ENCODE peak calls at places on chromosomes 11 and 22, in eight cellular contexts. L is heart right ventricle; H is IMR-90; J is naive thymus-derived CD4-positive, alpha-beta T cell; U is neural progenitor cell; N is CD4-positive, alpha-beta memory T cell; O is neuronal stem cell; F is endodermal cell. P is an unnamed sample. For H3K4me1, the result is how much of the 10 kb centered on the place peaks cover.

GRCh38 chr11:117834068-117834810 is 9.7 kb upstream of the FXYD2 start:
- DNase-seq in J (no peak), F (no peak), L (no peak), O (no peak), H (no peak), U (no peak), N (no peak), P (no peak)

GRCh38 chr22:23715811-23716355 is 25.1 kb downstream of the RGL4 start:
- DNase-seq in J (no peak), L (no peak), H (no peak), O (no peak), N (no peak), F (no peak), U (no peak), P (no peak)

GRCh38 chr11:17395978-17396377 is 7.5 kb upstream of the KCNJ11 start:
- DNase-seq in L (no peak), F (no peak), O (no peak), U (no peak), J (no peak), N (no peak), H (no peak), P (no peak)

GRCh38 chr11:62489204-62489603 is 57.4 kb downstream of the AHNAK start:
- DNase-seq in L (no peak), F (no peak), U (no peak), H (peak), J (no peak), N (no peak), O (no peak), P (no peak)

GRCh38 chr11:120471131-120471530 is 40.4 kb upstream of the GRIK4 start:
- DNase-seq in F (no peak), O (no peak), H (peak), U (no peak), J (no peak), N (no peak), L (no peak), P (no peak)

GRCh38 chr22:36322602-36322915 is 65.2 kb downstream of the MYH9 start:
- DNase-seq in O (no peak), J (no peak), U (no peak), N (no peak), F (no peak), L (no peak), H (no peak), P (no peak)

GRCh38 chr11:85385561-85385960 is 241.6 kb downstream of the DLG2 start:
- DNase-seq in U (no peak), N (no peak), L (no peak), O (no peak), J (no peak), F (no peak), H (no peak), P (no peak)

GRCh38 chr11:46247090-46247489 is 30.4 kb upstream of the CREB3L1 start:
- DNase-seq in F (no peak), U (no peak), L (no peak), N (no peak), O (no peak), J (no peak), H (no peak), P (no peak)

GRCh38 chr11:86438685-86439084 is 64.0 kb downstream of the CCDC81 start:
- DNase-seq in N (no peak), J (no peak), H (peak), L (no peak), O (no peak), F (no peak), U (no peak), P (peak)

GRCh38 chr11:65578134-65578533 is 2.3 kb downstream of the EHBP1L1 start:
- DNase-seq in N (no peak), O (no peak), F (no peak), L (no peak), H (no peak), U (no peak), J (no peak), P (no peak)

GRCh38 chr11:132838621-132839020 is 693.7 kb downstream of the OPCML start:
- DNase-seq in H (peak), U (no peak), L (no peak), O (no peak), J (no peak), F (no peak), N (no peak), P (no peak)

GRCh38 chr22:31497148-31497938 is 1.0 kb downstream of the SFI1 start:
- DNase-seq in J (peak), U (no peak), F (no peak), L (no peak), N (peak), H (no peak), O (no peak), P (no peak)

GRCh38 chr11:129695543-129696308 is 119.9 kb upstream of the TMEM45B start:
- DNase-seq in F (peak), N (peak), O (peak), U (peak), H (peak), L (peak), J (peak), P (peak)

GRCh38 chr11:23425379-23425778 is 565.1 kb upstream of the CCDC179 start:
- DNase-seq in U (no peak), L (no peak), N (no peak), J (no peak), O (no peak), F (no peak), H (peak), P (no peak)

GRCh38 chr11:110128161-110128560 is 35.0 kb downstream of the ZC3H12C start:
- DNase-seq in O (peak), H (peak), J (no peak), U (peak), N (no peak), F (peak), L (no peak), P (no peak)

GRCh38 chr11:20597924-20598484 is 1.4 kb upstream of the SLC6A5 start:
- DNase-seq in J (no peak), H (no peak), O (no peak), L (no peak), N (no peak), F (peak), U (peak), P (no peak)

GRCh38 chr11:68342459-68343158 is 30.2 kb downstream of the LRP5 start:
- DNase-seq in J (no peak), H (no peak), F (peak), N (no peak), O (no peak), L (no peak), U (peak), P (no peak)

GRCh38 chr22:30312053-30312452 is 14.7 kb downstream of the TBC1D10A start:
- DNase-seq in H (peak), L (no peak), N (no peak), J (no peak), U (no peak), O (no peak), F (no peak), P (no peak)

GRCh38 chr22:44707752-44708151 is 5.7 kb downstream of the PRR5 start:
- DNase-seq in L (no peak), O (no peak), J (no peak), H (peak), F (no peak), U (no peak), N (no peak), P (no peak)

DNA sequence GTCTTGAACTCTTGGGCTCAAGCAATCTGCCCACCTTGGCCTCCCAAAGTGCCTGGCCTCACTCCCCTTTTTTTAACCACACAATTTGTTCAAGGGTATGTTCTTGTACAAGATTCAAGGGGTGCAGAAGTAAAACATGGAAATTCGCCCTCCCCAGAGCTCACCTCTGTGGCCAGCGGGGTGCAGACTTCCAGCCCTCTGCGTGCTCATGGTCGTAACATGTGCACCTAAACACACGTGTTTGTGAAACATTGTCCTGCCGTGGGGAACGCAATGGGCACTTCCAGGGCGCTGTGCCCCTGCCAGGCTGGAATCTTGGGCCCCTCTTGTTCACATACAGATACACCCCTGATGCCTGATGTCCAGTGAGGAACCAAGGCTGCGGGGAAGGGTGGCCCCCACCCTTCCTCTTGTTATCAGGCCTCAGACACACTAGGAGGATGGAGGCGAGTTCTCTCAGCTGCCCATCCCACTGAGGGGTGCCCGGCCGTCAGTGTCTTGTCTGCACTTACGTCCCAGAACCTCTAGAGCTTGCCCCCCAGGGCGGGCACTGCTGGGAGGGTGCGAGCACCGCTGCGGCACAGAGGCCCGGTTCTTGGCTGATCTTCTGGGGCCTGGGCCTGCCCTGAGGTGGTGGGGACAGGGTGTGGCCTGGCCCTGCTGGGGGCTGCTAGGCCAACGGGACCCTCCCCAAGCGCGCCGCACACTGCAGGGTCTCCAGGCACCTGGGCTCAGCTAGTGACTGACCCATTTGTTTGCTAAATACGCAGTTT is 4.1 kb upstream of the EPS8L2 start:
- DNase-seq in N (no peak), O (no peak), F (no peak), L (no peak), U (no peak), H (no peak), J (no peak), P (no peak)
- H3K4me1 ChIP-seq in N (under half), O (under half), F (under half), L (under half), U (under half), H (under half), J (under half), P (under half)

DNA sequence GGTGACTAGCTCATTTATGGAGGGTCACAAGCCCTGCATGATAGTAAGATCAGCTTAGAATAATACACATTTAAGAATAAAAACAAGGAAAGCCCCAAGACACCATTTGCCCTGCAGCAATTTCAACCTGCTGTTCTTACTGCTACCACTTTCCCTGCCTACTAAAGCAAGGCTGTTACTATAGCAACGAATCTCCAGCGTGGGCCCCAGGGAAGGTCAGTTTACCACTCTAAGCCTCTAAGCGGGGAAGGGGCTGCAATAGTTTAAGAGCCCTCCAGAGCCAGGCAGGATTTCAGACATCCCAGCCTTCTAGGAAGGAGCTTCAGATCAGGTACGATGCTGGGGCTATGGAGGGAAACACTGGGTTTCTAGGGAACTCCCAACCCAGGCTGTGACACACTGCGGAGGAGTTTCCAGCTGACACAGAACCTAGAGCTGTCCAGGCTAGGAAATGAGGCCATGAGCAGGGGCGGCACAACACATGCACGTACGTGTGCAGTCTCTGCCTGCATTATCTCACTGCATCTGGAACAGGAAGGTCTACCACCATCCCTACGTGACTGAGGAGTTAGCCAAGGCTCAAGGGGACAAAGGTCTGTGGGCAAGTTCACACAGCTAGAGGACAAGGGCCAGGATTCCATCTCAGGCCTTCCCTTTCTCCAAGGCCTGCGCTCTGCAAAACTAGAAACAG is 20.5 kb downstream of the HPS4 start:
- DNase-seq in N (no peak), F (no peak), H (peak), L (no peak), O (no peak), J (no peak), U (peak), P (no peak)
- H3K4me1 ChIP-seq in N (under half), F (under half), H (under half), L (under half), O (under half), J (under half), U (under half), P (under half)

GRCh38 chr22:49825944-49826602 is 1.6 kb downstream of the BRD1 start:
- DNase-seq in L (no peak), N (peak), F (no peak), U (no peak), J (peak), O (no peak), H (peak), P (peak)
- H3K4me1 ChIP-seq in L (under half), N (half or more), F (under half), U (under half), J (under half), O (under half), H (under half), P (under half)

DNA sequence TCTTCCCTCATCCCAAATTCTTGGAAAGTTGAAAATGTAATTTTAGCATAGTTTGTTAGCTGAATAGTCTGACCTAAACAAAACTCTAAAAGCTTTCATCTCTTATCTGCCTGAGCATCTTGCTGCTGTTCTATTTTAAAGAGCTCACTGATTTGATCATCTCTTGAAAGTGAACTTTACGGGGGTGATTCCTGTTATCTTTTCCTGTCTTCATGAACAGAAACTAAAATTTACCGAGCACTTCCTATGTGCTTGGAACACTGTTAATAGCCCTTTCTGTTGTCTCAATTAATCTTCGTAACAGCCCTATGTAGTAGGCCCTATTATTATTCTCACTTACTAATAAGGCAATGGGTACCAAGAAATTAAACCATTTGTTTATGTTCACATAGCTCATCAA is 12.3 kb downstream of the AMOTL1 start:
- DNase-seq in F (no peak), H (no peak), U (no peak), N (no peak), J (no peak), O (no peak), L (no peak), P (peak)
- H3K4me1 ChIP-seq in F (under half), H (under half), U (under half), N (under half), J (under half), O (under half), L (under half), P (under half)

P was measured in endothelial cell of umbilical vein.